ENCODE peak calls at places on chromosomes 12 and 14, in four cellular contexts. Y is IMR-90, Q is mesenchymal stem cell, S is trophoblast cell. M is an unnamed sample.

GRCh38 chr14:59013672-59014298 is 174.7 kb upstream of the DAAM1 start:
- DNase-seq in S (peak; percentile 34), Q (peak; percentile 78), Y (peak; percentile 68), M (no peak)

GRCh38 chr12:26195641-26196423 is 459 bp downstream of the SSPN start:
- DNase-seq in S (peak; percentile 54), Q (peak; percentile 60), Y (peak; percentile 31), M (peak; percentile 61)

GRCh38 chr12:121858662-121859572 is at the start of gene HPD:
- DNase-seq in Y (peak; percentile 76), Q (peak; percentile 89), S (peak; percentile 67), M (peak; percentile 46)

GRCh38 chr12:120249875-120250795 is 15.4 kb downstream of the PXN start:
- DNase-seq in S (peak; percentile 45), Y (no peak), Q (peak; percentile 51), M (peak; percentile 28)

GRCh38 chr14:88189040-88189839 is 133.8 kb downstream of the KCNK10 start:
- DNase-seq in S (peak; percentile 91), Q (peak; percentile 67), Y (peak; percentile 87), M (peak; percentile 80)

GRCh38 chr14:99938376-99938775 is 126.8 kb upstream of the EVL start:
- DNase-seq in Y (no peak), S (no peak), Q (no peak), M (no peak)

GRCh38 chr12:89073027-89073398 is 279.3 kb downstream of the DUSP6 start:
- DNase-seq in Y (peak; percentile 96), S (no peak), Q (peak; percentile 39), M (no peak)

GRCh38 chr12:43098078-43098477 is 453.9 kb downstream of the ADAMTS20 start:
- DNase-seq in Y (no peak), Q (no peak), S (no peak), M (no peak)

GRCh38 chr14:90263748-90264449 is 7.5 kb downstream of the PSMC1 start:
- DNase-seq in Q (no peak), S (no peak), Y (no peak), M (no peak)

GRCh38 chr12:89353188-89353822 is 1.0 kb upstream of the DUSP6 start:
- DNase-seq in Y (peak; percentile 62), Q (peak; percentile 79), S (peak; percentile 45), M (peak; percentile 90)

GRCh38 chr12:44774815-44775411 is 101.2 kb downstream of the NELL2 start:
- DNase-seq in Q (peak; percentile 4), S (peak; percentile 11), Y (peak; percentile 1), M (peak; percentile 76)

GRCh38 chr14:70885343-70886014 is 21.8 kb upstream of the PCNX1 start:
- DNase-seq in S (no peak), Q (no peak), Y (no peak), M (no peak)

GRCh38 chr12:65300679-65301349 is 22.3 kb downstream of the MSRB3 start:
- DNase-seq in S (peak; percentile 38), Y (peak; percentile 33), Q (peak; percentile 67), M (peak; percentile 55)

GRCh38 chr12:26100966-26101744 is 23.7 kb downstream of the BHLHE41 start:
- DNase-seq in Q (no peak), S (peak; percentile 98), Y (no peak), M (no peak)

GRCh38 chr12:50637870-50638481 is 125.9 kb upstream of the ATF1 start:
- DNase-seq in Q (peak; percentile 66), Y (peak; percentile 69), S (peak; percentile 67), M (no peak)

GRCh38 chr14:101719708-101720107 is 41.8 kb upstream of the PPP2R5C start:
- DNase-seq in Q (no peak), Y (no peak), S (no peak), M (peak; percentile 69)

GRCh38 chr12:82955020-82955419 is 268.3 kb downstream of the TMTC2 start:
- DNase-seq in Q (no peak), Y (no peak), S (peak; percentile 12), M (no peak)

GRCh38 chr12:87270894-87271293 is 758.3 kb downstream of the C12orf50 start:
- DNase-seq in Y (peak; percentile 68), Q (no peak), S (peak; percentile 80), M (no peak)

GRCh38 chr12:68612245-68612644 is 1.5 kb downstream of the RAP1B start:
- DNase-seq in Q (peak; percentile 66), Y (peak; percentile 59), S (peak; percentile 44), M (no peak)

GRCh38 chr14:62778847-62779246 is 266.4 kb downstream of the KCNH5 start:
- DNase-seq in Y (peak; percentile 53), Q (peak; percentile 2), S (peak; percentile 52), M (no peak)

GRCh38 chr12:130706885-130707570 is 9.1 kb downstream of the RIMBP2 start:
- DNase-seq in Y (no peak), Q (no peak), S (no peak), M (peak; percentile 28)

GRCh38 chr12:123714302-123714627 is 2.1 kb downstream of the ATP6V0A2 start:
- DNase-seq in Y (no peak), S (no peak), Q (no peak), M (no peak)

GRCh38 chr12:93080452-93080851 is 151.4 kb upstream of the EEA1 start:
- DNase-seq in S (no peak), Y (no peak), Q (no peak), M (peak; percentile 74)

GRCh38 chr12:6768385-6769002 is 2.3 kb downstream of the PTMS start:
- DNase-seq in Y (peak; percentile 33), S (no peak), Q (peak; percentile 15), M (no peak)

GRCh38 chr12:40224439-40225291 is at the start of gene LRRK2:
- DNase-seq in Y (peak; percentile 28), S (peak; percentile 42), Q (peak; percentile 53), M (peak; percentile 62)

GRCh38 chr14:105325303-105325702 is 10.8 kb downstream of the PACS2 start:
- DNase-seq in Y (no peak), S (no peak), Q (no peak), M (no peak)

GRCh38 chr14:105325716-105326567 is 11.4 kb downstream of the PACS2 start:
- DNase-seq in S (no peak), Q (no peak), Y (no peak), M (no peak)

GRCh38 chr14:105324080-105324778 is 9.7 kb downstream of the PACS2 start:
- DNase-seq in Y (no peak), S (no peak), Q (no peak), M (no peak)

GRCh38 chr14:105323663-105324062 is 9.1 kb downstream of the PACS2 start:
- DNase-seq in S (no peak), Q (no peak), Y (no peak), M (no peak)

DNA sequence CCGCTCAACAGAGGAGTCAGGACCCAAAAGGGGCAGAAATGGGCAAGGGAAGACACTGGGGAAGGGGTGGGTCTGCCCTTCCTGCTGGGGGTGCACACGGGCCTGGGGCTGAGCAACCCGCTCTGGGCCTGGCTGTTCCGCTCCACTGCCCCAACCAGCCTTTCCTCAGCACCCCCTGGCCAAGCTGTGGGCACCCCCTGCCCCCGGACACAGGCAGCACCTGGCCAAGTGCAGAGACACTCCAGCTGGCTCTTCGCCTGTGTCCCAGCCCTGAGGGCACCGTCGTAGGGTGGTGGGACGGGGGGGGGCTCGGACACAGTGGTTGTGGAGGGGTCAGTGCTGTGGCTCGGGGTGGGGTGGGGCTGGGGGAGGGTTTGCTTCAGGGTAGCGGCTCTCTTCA is 10.3 kb downstream of the PACS2 start:
- DNase-seq in Y (no peak), Q (no peak), S (no peak), M (no peak)
- H4K8ac ChIP-seq in Y (no peak overlapping the region), Q (no peak overlapping the region), S (no peak overlapping the region), M (no peak overlapping the region)

GRCh38 chr12:124841558-124841945 is 22.1 kb downstream of the SCARB1 start:
- DNase-seq in Q (no peak), Y (no peak), S (no peak), M (no peak)
- H3K14ac ChIP-seq in Q (no peak overlapping the region), Y (no peak overlapping the region), S (no peak overlapping the region), M (peak overlapping the region; percentile 76)

GRCh38 chr14:95467657-95468056 is 48.8 kb downstream of the SYNE3 start:
- DNase-seq in Y (no peak), S (no peak), Q (no peak), M (no peak)

GRCh38 chr14:95465936-95466335 is 50.5 kb downstream of the SYNE3 start:
- DNase-seq in Y (no peak), S (no peak), Q (no peak), M (no peak)

GRCh38 chr14:95465358-95465757 is 51.1 kb downstream of the SYNE3 start:
- DNase-seq in S (no peak), Q (no peak), Y (no peak), M (no peak)

GRCh38 chr14:95467232-95467631 is 49.2 kb downstream of the SYNE3 start:
- DNase-seq in Q (no peak), S (no peak), Y (no peak), M (no peak)

GRCh38 chr14:95466506-95466905 is 49.9 kb downstream of the SYNE3 start:
- DNase-seq in Y (no peak), Q (no peak), S (no peak), M (no peak)
- H4K8ac ChIP-seq in Y (no peak overlapping the region), Q (no peak overlapping the region), S (no peak overlapping the region), M (no peak overlapping the region)

GRCh38 chr14:34218866-34219265 is 243.2 kb downstream of the SPTSSA start:
- DNase-seq in Q (peak; percentile 59), S (no peak), Y (no peak), M (no peak)
- H3K14ac ChIP-seq in Q (no peak overlapping the region), S (no peak overlapping the region), Y (no peak overlapping the region), M (no peak overlapping the region)

GRCh38 chr12:127596881-127597280 is 670.1 kb upstream of the TMEM132C start:
- DNase-seq in Y (no peak), S (no peak), Q (no peak), M (no peak)

GRCh38 chr12:127595506-127595905 is 671.5 kb upstream of the TMEM132C start:
- DNase-seq in S (no peak), Q (no peak), Y (no peak), M (no peak)

GRCh38 chr12:127592278-127592677 is 674.7 kb upstream of the TMEM132C start:
- DNase-seq in Y (no peak), Q (no peak), S (no peak), M (no peak)

GRCh38 chr12:127599441-127599840 is 667.5 kb upstream of the TMEM132C start:
- DNase-seq in Q (no peak), Y (no peak), S (no peak), M (no peak)

GRCh38 chr12:127594351-127594970 is 672.5 kb upstream of the TMEM132C start:
- DNase-seq in S (no peak), Q (no peak), Y (no peak), M (peak; percentile 83)
- H4K8ac ChIP-seq in S (no peak overlapping the region), Q (no peak overlapping the region), Y (no peak overlapping the region), M (no peak overlapping the region)

GRCh38 chr12:109088818-109089217 is 4.5 kb downstream of the ALKBH2 start:
- DNase-seq in Q (no peak), Y (peak; percentile 62), S (no peak), M (no peak)
- H3K14ac ChIP-seq in Q (no peak overlapping the region), Y (no peak overlapping the region), S (no peak overlapping the region), M (no peak overlapping the region)

DNA sequence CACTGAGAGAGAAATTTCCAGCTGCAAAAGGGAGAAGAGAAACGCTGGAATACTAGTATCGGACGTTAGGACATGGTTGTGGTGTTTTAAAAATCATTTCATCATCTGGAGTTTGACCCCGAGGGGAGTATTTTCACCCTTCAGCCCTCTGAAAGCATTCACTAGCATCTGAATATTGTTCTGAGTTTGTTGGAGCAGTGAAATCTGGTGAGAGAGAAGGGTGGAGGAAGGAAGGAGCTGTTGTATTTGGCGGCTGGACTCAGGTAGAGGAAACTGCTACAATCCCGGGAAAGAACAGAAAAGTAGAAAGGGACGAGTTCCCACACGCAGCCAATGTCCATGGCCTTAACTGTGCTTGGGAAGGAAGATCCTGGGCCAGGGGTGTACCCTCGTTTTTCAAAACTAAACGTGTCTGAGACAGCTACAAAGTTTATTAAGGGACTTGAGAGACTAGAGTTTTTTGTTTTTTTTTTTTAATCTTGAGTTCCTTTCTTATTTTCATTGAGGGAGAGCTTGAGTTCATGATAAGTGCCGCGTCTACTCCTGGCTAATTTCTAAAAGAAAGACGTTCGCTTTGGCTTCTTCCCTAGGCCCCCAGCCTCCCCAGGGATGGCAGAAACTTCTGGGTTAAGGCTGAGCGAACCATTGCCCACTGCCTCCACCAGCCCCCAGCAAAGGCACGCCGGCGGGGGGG is 870 bp upstream of the CDKN1B start:
- DNase-seq in Y (peak; percentile 31), Q (peak; percentile 53), S (no peak), M (no peak)
- H4K8ac ChIP-seq in Y (peak overlapping the region; percentile 83), Q (peak overlapping the region; percentile 82), S (peak overlapping the region; percentile 90), M (no peak overlapping the region)

M was measured in H9.